ENCODE peak calls at places on chromosomes 2 and 18, in six cellular contexts. O, G, I, T, V and S are unnamed samples. For H3K27me3, the result is how much of the 10 kb centered on the place peaks cover.

GRCh38 chr2:213306320-213306942 is 22.2 kb downstream of the SPAG16 start:
- DNase-seq in O (peak), G (peak), I (no peak), T (peak), V (no peak), S (no peak)

GRCh38 chr2:190530211-190530639 is 4.3 kb downstream of the NEMP2 start:
- DNase-seq in O (no peak), G (no peak), I (no peak), T (no peak), V (no peak), S (no peak)

GRCh38 chr18:27778441-27778840 is 398.5 kb downstream of the CDH2 start:
- DNase-seq in O (no peak), G (no peak), I (no peak), T (no peak), V (no peak), S (no peak)

GRCh38 chr2:7020059-7020458 is 102.8 kb downstream of the RNF144A start:
- DNase-seq in O (no peak), G (no peak), I (no peak), T (no peak), V (no peak), S (no peak)

GRCh38 chr18:7117390-7118355 is at the start of gene LAMA1:
- DNase-seq in O (no peak), G (no peak), I (no peak), T (no peak), V (no peak), S (no peak)

GRCh38 chr2:184596819-184597411 is 1.4 kb upstream of the ZNF804A start:
- DNase-seq in O (no peak), G (peak), I (no peak), T (no peak), V (no peak), S (no peak)

GRCh38 chr2:195535911-195536522 is 121.0 kb upstream of the SLC39A10 start:
- DNase-seq in O (peak), G (no peak), I (no peak), T (no peak), V (peak), S (peak)

GRCh38 chr2:9558948-9559381 is 3.3 kb upstream of the ADAM17 start:
- DNase-seq in O (no peak), G (peak), I (no peak), T (no peak), V (peak), S (no peak)

GRCh38 chr2:133657591-133657990 is 89.3 kb upstream of the NCKAP5 start:
- DNase-seq in O (no peak), G (no peak), I (no peak), T (no peak), V (no peak), S (no peak)

GRCh38 chr18:76395609-76396008 is 99.4 kb downstream of the ZNF516 start:
- DNase-seq in O (no peak), G (no peak), I (no peak), T (no peak), V (no peak), S (no peak)

GRCh38 chr2:100826494-100826893 is 6.6 kb downstream of the NPAS2 start:
- DNase-seq in O (no peak), G (no peak), I (no peak), T (no peak), V (no peak), S (no peak)

GRCh38 chr18:48997985-48998831 is 47.4 kb upstream of the SMAD7 start:
- DNase-seq in O (peak), G (peak), I (peak), T (no peak), V (peak), S (no peak)

DNA sequence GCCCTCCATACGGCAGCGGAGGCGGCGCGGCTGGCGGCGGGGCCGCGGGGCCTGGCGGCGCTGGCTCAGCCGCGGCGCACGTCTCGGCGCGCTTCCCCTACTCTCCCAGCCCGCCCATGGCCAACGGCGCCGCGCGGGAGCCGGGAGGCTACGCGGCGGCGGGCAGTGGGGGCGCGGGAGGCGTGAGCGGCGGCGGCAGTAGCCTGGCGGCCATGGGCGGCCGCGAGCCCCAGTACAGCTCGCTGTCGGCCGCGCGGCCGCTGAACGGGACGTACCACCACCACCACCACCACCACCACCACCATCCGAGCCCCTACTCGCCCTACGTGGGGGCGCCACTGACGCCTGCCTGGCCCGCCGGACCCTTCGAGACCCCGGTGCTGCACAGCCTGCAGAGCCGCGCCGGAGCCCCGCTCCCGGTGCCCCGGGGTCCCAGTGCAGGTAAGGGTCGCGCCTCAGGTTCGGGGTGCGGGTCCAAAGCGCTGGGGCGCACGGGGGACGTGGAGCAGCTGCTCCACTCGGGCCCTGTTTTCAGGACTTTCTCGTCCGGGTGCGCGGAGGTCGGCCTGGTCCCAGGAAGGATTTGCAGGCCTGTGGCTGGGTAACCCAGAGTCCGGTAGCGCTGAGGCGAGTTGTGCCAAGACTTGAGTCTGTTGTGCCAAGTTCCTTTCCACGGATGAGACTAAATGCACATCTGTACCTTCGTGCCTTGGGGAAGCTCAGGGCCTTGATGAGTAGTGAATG is 2.6 kb downstream of the GATA6 start:
- DNase-seq in O (no peak), G (no peak), I (no peak), T (no peak), V (no peak), S (no peak)
- H3K4me3 ChIP-seq in O (peak), G (peak), I (peak), T (peak), V (peak), S (no peak)

GRCh38 chr2:58904091-58904490 is 663.0 kb upstream of the FANCL start:
- DNase-seq in O (no peak), G (no peak), I (no peak), T (no peak), V (no peak), S (no peak)
- H3K27me3 ChIP-seq in O (under half), G (under half), I (under half), T (under half), V (under half), S (under half)

DNA sequence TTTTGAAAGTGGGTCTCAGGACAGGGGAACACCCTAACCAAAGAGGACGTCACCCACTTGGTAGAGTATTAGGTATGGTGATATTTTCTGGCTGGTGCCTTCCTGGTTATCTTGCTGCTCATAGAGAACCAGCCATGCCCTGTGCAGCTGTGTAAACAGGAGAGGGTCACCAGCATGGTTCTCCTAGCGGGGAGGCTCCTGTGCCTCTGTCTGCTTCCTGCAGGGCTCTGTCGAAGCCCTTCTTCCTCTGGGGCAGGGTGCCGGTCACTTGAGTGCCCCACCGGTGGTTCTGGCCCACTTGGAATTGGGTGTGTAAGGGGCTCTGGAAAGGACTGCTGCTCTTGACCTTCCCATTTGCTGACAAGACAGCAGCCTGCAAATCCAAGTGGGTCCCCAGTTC is 131.6 kb upstream of the MSH6 start:
- DNase-seq in O (no peak), G (no peak), I (no peak), T (no peak), V (no peak), S (no peak)
- H3K4me3 ChIP-seq in O (no peak), G (no peak), I (no peak), T (no peak), V (no peak), S (no peak)

GRCh38 chr2:172106128-172106961 is 3.6 kb upstream of the DLX2 start:
- DNase-seq in O (no peak), G (no peak), I (no peak), T (no peak), V (no peak), S (no peak)
- H3K27me3 ChIP-seq in O (half or more), G (under half), I (half or more), T (under half), V (under half), S (under half)

DNA sequence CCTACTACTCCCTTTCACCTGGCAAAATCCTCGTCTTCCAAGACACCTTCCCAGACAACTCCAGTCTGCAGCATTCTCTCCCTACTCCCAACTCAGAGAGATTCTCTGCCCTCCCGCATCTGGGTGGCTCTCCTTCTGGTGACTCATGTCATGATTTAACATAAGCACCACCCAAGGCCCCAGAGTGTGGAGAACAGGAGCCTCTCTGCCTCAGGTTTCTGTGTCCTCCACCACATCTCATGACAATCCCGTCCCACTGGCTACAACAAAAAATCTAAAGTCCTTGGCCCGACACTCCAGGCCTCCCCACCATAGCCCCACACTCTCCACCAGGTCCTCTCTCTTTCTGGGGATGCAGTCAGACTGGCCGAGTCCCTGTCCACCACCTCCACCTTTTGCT is 197.1 kb downstream of the BCL11A start:
- DNase-seq in O (no peak), G (no peak), I (no peak), T (no peak), V (no peak), S (peak)
- H3K4me3 ChIP-seq in O (no peak), G (no peak), I (no peak), T (no peak), V (no peak), S (no peak)

GRCh38 chr2:176446718-176447414 is 177.6 kb downstream of the MTX2 start:
- DNase-seq in O (no peak), G (no peak), I (no peak), T (no peak), V (no peak), S (no peak)

GRCh38 chr2:176443941-176444340 is 174.7 kb downstream of the MTX2 start:
- DNase-seq in O (no peak), G (no peak), I (no peak), T (no peak), V (no peak), S (no peak)

GRCh38 chr2:176449852-176450251 is 180.6 kb downstream of the MTX2 start:
- DNase-seq in O (no peak), G (no peak), I (no peak), T (no peak), V (no peak), S (no peak)

GRCh38 chr2:176445831-176446433 is 176.7 kb downstream of the MTX2 start:
- DNase-seq in O (no peak), G (peak), I (no peak), T (no peak), V (no peak), S (no peak)

GRCh38 chr2:176447616-176448015 is 178.4 kb downstream of the MTX2 start:
- DNase-seq in O (no peak), G (no peak), I (no peak), T (no peak), V (no peak), S (no peak)
- H3K27me3 ChIP-seq in O (under half), G (under half), I (under half), T (under half), V (under half), S (under half)

GRCh38 chr2:29573147-29573546 is 348.2 kb downstream of the ALK start:
- DNase-seq in O (no peak), G (no peak), I (no peak), T (no peak), V (no peak), S (no peak)

GRCh38 chr2:29573602-29574001 is 347.8 kb downstream of the ALK start:
- DNase-seq in O (no peak), G (no peak), I (no peak), T (no peak), V (no peak), S (no peak)

GRCh38 chr2:29576231-29576630 is 345.2 kb downstream of the ALK start:
- DNase-seq in O (no peak), G (no peak), I (no peak), T (no peak), V (no peak), S (no peak)

GRCh38 chr2:29568135-29568534 is 353.3 kb downstream of the ALK start:
- DNase-seq in O (no peak), G (no peak), I (no peak), T (no peak), V (no peak), S (no peak)

GRCh38 chr2:29570539-29570938 is 350.8 kb downstream of the ALK start:
- DNase-seq in O (no peak), G (no peak), I (no peak), T (no peak), V (no peak), S (no peak)
- H3K4me3 ChIP-seq in O (no peak), G (no peak), I (no peak), T (no peak), V (no peak), S (no peak)

DNA sequence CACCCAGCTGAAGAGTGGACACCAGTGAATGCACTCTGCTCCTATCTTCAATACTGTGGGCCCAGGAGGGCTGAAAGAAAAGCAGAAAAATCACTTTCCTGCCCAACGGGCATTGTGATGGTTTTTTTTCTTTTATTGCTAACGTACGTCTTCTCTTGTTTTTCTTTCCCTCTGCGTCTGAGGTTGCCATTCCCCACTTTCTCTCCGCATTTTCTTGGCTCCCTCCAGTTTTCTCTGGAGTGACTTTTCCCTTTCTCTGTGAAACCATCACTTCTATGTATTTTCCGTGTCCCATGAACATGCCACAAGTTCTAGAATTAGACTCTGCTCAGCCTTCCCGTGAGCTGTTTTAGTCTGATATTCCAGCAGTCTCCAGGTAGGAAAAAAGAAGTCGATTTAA is 169.2 kb downstream of the BCL2 start:
- DNase-seq in O (no peak), G (no peak), I (no peak), T (no peak), V (no peak), S (no peak)
- H3K27me3 ChIP-seq in O (under half), G (under half), I (under half), T (under half), V (under half), S (under half)